ENCODE peak calls at places on chromosomes 7 and 10, in six cellular contexts. R, N, Q, K, T and B are unnamed samples.

GRCh38 chr7:106256137-106256536 is 28.6 kb downstream of the NAMPT start:
- DNase-seq in R (no peak), N (no peak), Q (no peak), K (no peak), T (no peak), B (no peak)

GRCh38 chr10:79403441-79404230 is 41.8 kb downstream of the ZCCHC24 start:
- DNase-seq in R (peak), N (no peak), Q (peak), K (no peak), T (no peak), B (peak)

GRCh38 chr7:90459888-90460287 is 9.6 kb upstream of the PTTG1IP2 start:
- DNase-seq in R (no peak), N (no peak), Q (no peak), K (no peak), T (no peak), B (no peak)

GRCh38 chr7:107860981-107861652 is 29.9 kb upstream of the DLD start:
- DNase-seq in R (peak), N (no peak), Q (no peak), K (no peak), T (no peak), B (no peak)

GRCh38 chr10:4431114-4431862 is 394.7 kb upstream of the AKR1E2 start:
- DNase-seq in R (no peak), N (peak), Q (no peak), K (peak), T (peak), B (no peak)

GRCh38 chr10:126124923-126125322 is 228.6 kb downstream of the FANK1 start:
- DNase-seq in R (peak), N (no peak), Q (no peak), K (no peak), T (no peak), B (no peak)

GRCh38 chr7:82124445-82124844 is 319.1 kb downstream of the CACNA2D1 start:
- DNase-seq in R (no peak), N (no peak), Q (no peak), K (no peak), T (no peak), B (no peak)

GRCh38 chr10:130655313-130656186 is 519.4 kb downstream of the GLRX3 start:
- DNase-seq in R (no peak), N (no peak), Q (no peak), K (no peak), T (no peak), B (no peak)

GRCh38 chr10:114632869-114633715 is 25.0 kb downstream of the ABLIM1 start:
- DNase-seq in R (peak), N (peak), Q (no peak), K (peak), T (peak), B (peak)

GRCh38 chr7:133009426-133009825 is 72.5 kb downstream of the CHCHD3 start:
- DNase-seq in R (no peak), N (no peak), Q (no peak), K (no peak), T (no peak), B (no peak)

GRCh38 chr7:138064856-138065357 is 11.4 kb upstream of the AKR1D1 start:
- DNase-seq in R (peak), N (no peak), Q (no peak), K (no peak), T (no peak), B (no peak)

GRCh38 chr7:55411844-55412243 is 46.7 kb downstream of the LANCL2 start:
- DNase-seq in R (no peak), N (no peak), Q (no peak), K (no peak), T (no peak), B (no peak)

GRCh38 chr7:133139350-133139749 is 57.5 kb upstream of the CHCHD3 start:
- DNase-seq in R (peak), N (peak), Q (peak), K (peak), T (peak), B (peak)

GRCh38 chr10:33416691-33417090 is 82.2 kb upstream of the NRP1 start:
- DNase-seq in R (no peak), N (no peak), Q (no peak), K (no peak), T (no peak), B (no peak)

GRCh38 chr10:95798307-95798850 is 42.4 kb downstream of the ENTPD1 start:
- DNase-seq in R (peak), N (no peak), Q (no peak), K (no peak), T (no peak), B (no peak)

GRCh38 chr10:96512997-96513685 is 585 bp downstream of the TLL2 start:
- DNase-seq in R (peak), N (no peak), Q (peak), K (no peak), T (no peak), B (no peak)

GRCh38 chr7:91852263-91852741 is 28.2 kb downstream of the MTERF1 start:
- DNase-seq in R (peak), N (no peak), Q (no peak), K (no peak), T (no peak), B (no peak)

GRCh38 chr10:5547934-5548660 is 23.3 kb downstream of the CALML3 start:
- DNase-seq in R (peak), N (no peak), Q (no peak), K (no peak), T (no peak), B (no peak)

GRCh38 chr10:35813219-35813618 is 171.1 kb upstream of the FZD8 start:
- DNase-seq in R (no peak), N (no peak), Q (no peak), K (no peak), T (no peak), B (no peak)

GRCh38 chr7:150900675-150901074 is 48.4 kb downstream of the AOC1 start:
- DNase-seq in R (no peak), N (no peak), Q (no peak), K (no peak), T (no peak), B (no peak)

GRCh38 chr7:158759245-158759614 is 54.6 kb upstream of the NCAPG2 start:
- DNase-seq in R (no peak), N (no peak), Q (no peak), K (no peak), T (no peak), B (no peak)

GRCh38 chr10:46522295-46523118 is 34.0 kb downstream of the GPRIN2 start:
- DNase-seq in R (no peak), N (no peak), Q (no peak), K (no peak), T (no peak), B (no peak)

GRCh38 chr10:13844651-13845050 is 257.9 kb downstream of the PRPF18 start:
- DNase-seq in R (no peak), N (no peak), Q (no peak), K (no peak), T (no peak), B (no peak)

GRCh38 chr10:117001144-117001543 is 3.8 kb downstream of the SHTN1 start:
- DNase-seq in R (no peak), N (no peak), Q (no peak), K (no peak), T (no peak), B (no peak)

GRCh38 chr10:92753865-92754264 is 64.1 kb downstream of the HHEX start:
- DNase-seq in R (no peak), N (no peak), Q (no peak), K (no peak), T (no peak), B (no peak)

GRCh38 chr10:92291921-92292860 is 1.2 kb downstream of the MARCHF5 start:
- DNase-seq in R (peak), N (peak), Q (peak), K (no peak), T (peak), B (peak)

GRCh38 chr7:95472521-95473160 is 13.1 kb upstream of the ASB4 start:
- DNase-seq in R (peak), N (no peak), Q (no peak), K (no peak), T (no peak), B (no peak)

GRCh38 chr10:66931949-66932343 is 6.1 kb downstream of the LRRTM3 start:
- DNase-seq in R (no peak), N (no peak), Q (no peak), K (no peak), T (no peak), B (no peak)

GRCh38 chr7:119096683-119097082 is 872.2 kb downstream of the ANKRD7 start:
- DNase-seq in R (no peak), N (no peak), Q (no peak), K (no peak), T (no peak), B (no peak)

GRCh38 chr7:119086026-119086425 is 861.5 kb downstream of the ANKRD7 start:
- DNase-seq in R (no peak), N (no peak), Q (no peak), K (no peak), T (no peak), B (no peak)

DNA sequence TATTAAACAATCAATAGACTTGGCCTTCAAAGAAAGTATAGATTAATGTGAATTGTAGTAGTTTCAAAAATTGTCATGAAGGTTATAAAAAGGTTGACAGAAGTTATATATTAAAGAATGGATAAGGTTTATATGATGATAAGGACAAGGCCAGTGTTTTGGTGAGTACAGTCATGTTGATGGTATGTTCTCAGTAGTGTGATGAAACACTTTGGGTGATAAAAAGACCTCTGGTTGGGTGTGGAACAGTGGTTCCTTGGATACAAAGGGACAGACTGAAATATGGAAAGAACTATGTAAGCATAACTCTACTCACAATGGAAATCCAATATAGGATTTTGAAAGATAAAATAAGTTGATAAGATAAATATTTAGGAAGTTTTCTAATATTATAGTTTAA is 866.3 kb downstream of the ANKRD7 start:
- DNase-seq in R (no peak), N (no peak), Q (no peak), K (no peak), T (no peak), B (no peak)
- TF ChIP-seq CTCF in R (no peak), N (no peak), Q (no peak), K (no peak), T (no peak), B (no peak)

DNA sequence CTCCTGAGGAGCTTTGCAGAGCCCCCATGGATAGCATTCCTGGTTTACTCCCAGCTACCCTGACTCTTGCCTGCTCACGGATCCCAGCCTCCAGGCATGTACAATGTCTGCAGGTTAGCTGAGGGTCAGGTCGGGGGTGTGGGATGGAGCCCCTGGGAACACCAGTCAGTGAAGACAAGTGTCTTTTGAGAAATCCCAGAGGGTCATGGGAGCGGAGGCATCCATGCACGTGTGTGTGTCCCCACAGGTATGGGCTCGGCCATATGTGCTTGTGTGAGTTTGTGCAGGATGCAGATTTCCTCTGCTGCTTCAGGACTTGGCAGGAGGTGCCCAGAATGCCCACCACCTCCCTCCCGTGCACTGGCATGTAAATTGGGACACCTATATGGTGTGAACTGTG is 28.3 kb upstream of the EN2 start:
- DNase-seq in R (no peak), N (no peak), Q (no peak), K (no peak), T (no peak), B (no peak)
- TF ChIP-seq CTCF in R (no peak), N (no peak), Q (no peak), K (no peak), T (no peak), B (no peak)

DNA sequence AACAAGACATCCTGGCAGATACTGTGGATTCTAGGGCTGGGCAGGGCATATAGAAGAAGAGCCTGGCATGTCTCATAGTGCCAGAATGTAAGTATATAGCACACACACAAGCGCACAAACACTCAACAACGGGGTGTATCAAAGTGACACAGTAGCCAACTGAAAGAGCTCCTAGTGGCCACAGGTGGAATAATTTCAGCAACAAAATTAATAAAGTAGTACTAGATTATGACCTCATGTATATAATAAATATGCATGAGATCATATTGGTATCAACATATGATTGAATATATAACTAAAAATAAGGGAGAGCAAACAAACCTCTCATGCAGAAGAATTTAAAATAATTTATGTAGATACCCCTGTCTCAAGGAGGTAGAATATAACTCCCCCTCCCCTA is 72.4 kb upstream of the CXCL12 start:
- DNase-seq in R (no peak), N (no peak), Q (no peak), K (no peak), T (no peak), B (no peak)
- TF ChIP-seq CTCF in R (no peak), N (peak), Q (peak), K (peak), T (no peak), B (peak)

GRCh38 chr7:77439572-77439971 is 23.4 kb upstream of the GSAP start:
- DNase-seq in R (peak), N (no peak), Q (no peak), K (no peak), T (peak), B (no peak)
- TF ChIP-seq CTCF in R (peak), N (peak), Q (no peak), K (peak), T (peak), B (no peak)